ENCODE peak calls at places on chromosomes 12 and 14, in four cellular contexts. G is hepatocyte, N is adipocyte, Q is LNCaP clone FGC. U is an unnamed sample.

GRCh38 chr12:108630481-108631207 is 3.0 kb downstream of the SELPLG start:
- DNase-seq in G (no peak), N (peak), Q (no peak), U (no peak)

GRCh38 chr12:85462888-85463287 is 182.9 kb downstream of the ALX1 start:
- DNase-seq in G (no peak), N (no peak), Q (no peak), U (no peak)

GRCh38 chr12:80692114-80692513 is 15.3 kb upstream of the MYF6 start:
- DNase-seq in G (no peak), N (no peak), Q (no peak), U (no peak)

GRCh38 chr14:79734151-79734550 is 477.2 kb downstream of the DIO2 start:
- DNase-seq in G (no peak), N (no peak), Q (no peak), U (no peak)

GRCh38 chr12:69065804-69066203 is 132.8 kb upstream of the CPM start:
- DNase-seq in G (no peak), N (no peak), Q (no peak), U (no peak)

GRCh38 chr12:26121841-26122680 is 2.8 kb downstream of the BHLHE41 start:
- DNase-seq in G (peak), N (peak), Q (no peak), U (no peak)

GRCh38 chr14:44657688-44658388 is 150.8 kb upstream of the FSCB start:
- DNase-seq in G (peak), N (peak), Q (peak), U (peak)

GRCh38 chr12:52063986-52064649 is 5.7 kb upstream of the ATG101 start:
- DNase-seq in G (no peak), N (no peak), Q (no peak), U (no peak)

GRCh38 chr12:47995976-47996375 is 8.3 kb downstream of the COL2A1 start:
- DNase-seq in G (peak), N (peak), Q (peak), U (no peak)

GRCh38 chr12:2256453-2256852 is 203.7 kb downstream of the CACNA1C start:
- DNase-seq in G (no peak), N (no peak), Q (no peak), U (no peak)

GRCh38 chr14:23660290-23661226 is 24.4 kb downstream of the DHRS2 start:
- DNase-seq in G (no peak), N (no peak), Q (no peak), U (peak)

GRCh38 chr14:35122696-35123387 is 490 bp downstream of the PRORP start:
- DNase-seq in G (peak), N (peak), Q (no peak), U (peak)

GRCh38 chr14:94391284-94391914 is 3.0 kb upstream of the SERPINA1 start:
- DNase-seq in G (no peak), N (no peak), Q (no peak), U (no peak)

GRCh38 chr12:107092669-107093546 is 441 bp downstream of the CRY1 start:
- DNase-seq in G (peak), N (peak), Q (no peak), U (peak)

GRCh38 chr12:53618340-53618739 is 7.8 kb downstream of the ATF7 start:
- DNase-seq in G (no peak), N (no peak), Q (no peak), U (no peak)
- H3K4me3 ChIP-seq in G (no peak), N (peak), Q (peak), U (no peak)

GRCh38 chr12:3885179-3886094 is 12.2 kb upstream of the PARP11 start:
- DNase-seq in G (peak), N (peak), Q (no peak), U (peak)
- H3K4me3 ChIP-seq in G (no peak), N (peak), Q (no peak), U (no peak)

GRCh38 chr12:64252708-64253107 is 30.6 kb upstream of the KICS2 start:
- DNase-seq in G (no peak), N (peak), Q (no peak), U (no peak)
- H3K4me3 ChIP-seq in G (no peak), N (peak), Q (no peak), U (no peak)

GRCh38 chr14:77579065-77579464 is 37.4 kb downstream of the SPTLC2 start:
- DNase-seq in G (no peak), N (peak), Q (no peak), U (no peak)

GRCh38 chr14:77579760-77580159 is 36.7 kb downstream of the SPTLC2 start:
- DNase-seq in G (no peak), N (no peak), Q (no peak), U (no peak)

GRCh38 chr14:77582511-77582910 is 33.9 kb downstream of the SPTLC2 start:
- DNase-seq in G (no peak), N (peak), Q (no peak), U (no peak)

GRCh38 chr14:77580477-77580876 is 36.0 kb downstream of the SPTLC2 start:
- DNase-seq in G (no peak), N (no peak), Q (no peak), U (peak)

GRCh38 chr14:77580964-77581505 is 35.4 kb downstream of the SPTLC2 start:
- DNase-seq in G (peak), N (peak), Q (peak), U (peak)
- H3K4me3 ChIP-seq in G (no peak), N (peak), Q (peak), U (no peak)

GRCh38 chr12:15818418-15818817 is 29.2 kb upstream of the EPS8 start:
- DNase-seq in G (no peak), N (no peak), Q (no peak), U (no peak)
- H3K4me3 ChIP-seq in G (no peak), N (no peak), Q (no peak), U (no peak)

GRCh38 chr12:6373022-6373787 is 2.2 kb downstream of the SCNN1A start:
- DNase-seq in G (no peak), N (no peak), Q (no peak), U (peak)

GRCh38 chr12:6376079-6376941 is 947 bp upstream of the SCNN1A start:
- DNase-seq in G (peak), N (peak), Q (no peak), U (peak)

GRCh38 chr12:6374028-6374780 is 1.2 kb downstream of the SCNN1A start:
- DNase-seq in G (no peak), N (no peak), Q (no peak), U (no peak)

GRCh38 chr12:6375269-6376078 is at the start of gene SCNN1A:
- DNase-seq in G (peak), N (no peak), Q (peak), U (peak)

GRCh38 chr12:6374781-6375150 is 597 bp downstream of the SCNN1A start:
- DNase-seq in G (no peak), N (no peak), Q (no peak), U (no peak)
- H3K4me3 ChIP-seq in G (no peak), N (no peak), Q (peak), U (peak)

GRCh38 chr14:73567951-73568885 is 795 bp upstream of the ACOT2 start:
- DNase-seq in G (peak), N (peak), Q (no peak), U (peak)
- H3K4me3 ChIP-seq in G (peak), N (peak), Q (peak), U (peak)

GRCh38 chr14:49686425-49686824 is 1.6 kb downstream of the POLE2 start:
- DNase-seq in G (no peak), N (no peak), Q (no peak), U (no peak)

GRCh38 chr14:49691031-49691430 is 1.9 kb upstream of the KLHDC1 start:
- DNase-seq in G (no peak), N (no peak), Q (no peak), U (no peak)

GRCh38 chr14:49692191-49692757 is 646 bp upstream of the KLHDC1 start:
- DNase-seq in G (no peak), N (no peak), Q (no peak), U (peak)

GRCh38 chr14:49687942-49688700 is at the start of gene POLE2:
- DNase-seq in G (peak), N (peak), Q (peak), U (peak)

DNA sequence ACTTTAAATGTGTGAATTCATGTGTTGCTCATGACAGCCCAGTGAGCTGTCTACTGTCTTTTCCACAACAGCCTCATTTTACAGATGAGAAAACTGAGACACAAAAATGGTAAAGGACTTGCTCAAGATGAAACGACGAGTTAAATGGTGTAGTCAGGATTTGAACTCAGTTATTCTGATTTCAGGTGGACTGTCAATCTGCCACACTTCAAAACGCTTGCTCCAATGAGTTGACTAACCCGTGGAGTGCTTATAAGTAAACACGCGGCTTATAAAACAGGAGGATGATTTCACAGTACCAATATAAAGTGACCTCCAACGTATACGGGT is 652 bp upstream of the POLE2 start:
- DNase-seq in G (no peak), N (no peak), Q (no peak), U (no peak)
- H3K4me3 ChIP-seq in G (no peak), N (peak), Q (no peak), U (no peak)

GRCh38 chr14:72243894-72244293 is 311.7 kb downstream of the RGS6 start:
- DNase-seq in G (no peak), N (no peak), Q (no peak), U (no peak)
- H3K4me3 ChIP-seq in G (no peak), N (no peak), Q (no peak), U (no peak)

DNA sequence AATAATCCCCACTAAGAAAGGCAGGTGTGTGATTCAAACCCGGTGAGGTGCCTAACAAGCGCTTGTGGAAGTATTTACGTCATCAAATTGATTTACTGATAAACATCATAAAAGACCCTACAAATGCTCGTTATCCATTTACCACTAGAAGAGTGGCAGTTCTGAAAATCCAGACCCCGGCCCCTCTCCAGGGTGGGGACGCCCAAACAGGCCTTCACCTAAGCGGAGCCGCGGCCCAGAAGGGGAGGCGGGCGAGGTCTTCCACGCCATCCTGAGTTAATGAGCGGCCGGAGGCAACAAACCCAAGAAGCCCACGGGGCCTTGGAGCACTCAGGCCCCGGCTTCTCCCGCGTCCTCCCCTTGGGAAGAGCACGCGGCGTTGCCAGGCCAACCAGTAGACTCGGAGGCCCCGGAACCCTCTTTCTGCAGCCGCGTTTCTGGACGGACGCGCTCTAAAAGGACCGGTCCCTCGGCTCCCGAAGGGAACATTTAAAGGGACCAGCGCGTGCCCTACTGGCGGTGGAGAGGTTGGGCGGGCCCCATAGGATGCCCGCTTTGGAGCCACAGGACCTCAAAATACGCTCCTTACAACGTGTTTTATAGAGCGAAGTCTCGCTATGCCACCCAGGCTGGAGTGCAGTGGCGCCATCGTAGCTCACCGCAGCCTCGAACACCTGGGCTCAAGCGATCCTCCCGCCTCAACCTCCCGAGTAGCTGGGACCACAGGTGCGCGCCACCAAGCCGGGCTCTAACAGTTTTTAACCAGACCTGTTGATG is 3.5 kb downstream of the PTPN21 start:
- DNase-seq in G (peak), N (peak), Q (no peak), U (peak)
- H3K4me3 ChIP-seq in G (peak), N (peak), Q (no peak), U (peak)

U was measured in small intestine.